ENCODE peak calls at places on chromosomes 3 and 15, in nine cellular contexts. One of them, this sample, is unnamed. For H3K9me3, the result is how much of the 10 kb centered on the place peaks cover.

GRCh38 chr3:102102394-102102793 is 253.1 kb downstream of the NFKBIZ start:
- DNase-seq in thoracic aorta: no peak
- DNase-seq in psoas muscle: no peak
- DNase-seq in ovary: no peak
- DNase-seq in HCT116: no peak
- DNase-seq in left lung: no peak
- DNase-seq in CD4-positive, CD25-positive, alpha-beta regulatory T cell: no peak
- DNase-seq in cardiac muscle cell: no peak
- DNase-seq in hepatocyte: no peak
- DNase-seq in this sample: no peak

GRCh38 chr3:133490468-133491351 is 82.8 kb upstream of the CDV3 start:
- DNase-seq in hepatocyte: no peak
- DNase-seq in thoracic aorta: no peak
- DNase-seq in HCT116: no peak
- DNase-seq in CD4-positive, CD25-positive, alpha-beta regulatory T cell: peak
- DNase-seq in psoas muscle: no peak
- DNase-seq in cardiac muscle cell: no peak
- DNase-seq in ovary: no peak
- DNase-seq in left lung: no peak
- DNase-seq in this sample: no peak

GRCh38 chr3:10445561-10445960 is 59.8 kb downstream of the ATP2B2 start:
- DNase-seq in hepatocyte: no peak
- DNase-seq in ovary: no peak
- DNase-seq in HCT116: no peak
- DNase-seq in CD4-positive, CD25-positive, alpha-beta regulatory T cell: no peak
- DNase-seq in left lung: no peak
- DNase-seq in cardiac muscle cell: peak
- DNase-seq in psoas muscle: no peak
- DNase-seq in thoracic aorta: no peak
- DNase-seq in this sample: no peak

GRCh38 chr3:10196389-10197052 is 31.8 kb downstream of the IRAK2 start:
- DNase-seq in CD4-positive, CD25-positive, alpha-beta regulatory T cell: no peak
- DNase-seq in psoas muscle: peak
- DNase-seq in thoracic aorta: no peak
- DNase-seq in hepatocyte: no peak
- DNase-seq in cardiac muscle cell: peak
- DNase-seq in HCT116: no peak
- DNase-seq in ovary: no peak
- DNase-seq in left lung: no peak
- DNase-seq in this sample: no peak

GRCh38 chr15:83991163-83991562 is 244.4 kb upstream of the GOLGA6L4 start:
- DNase-seq in thoracic aorta: no peak
- DNase-seq in HCT116: no peak
- DNase-seq in cardiac muscle cell: no peak
- DNase-seq in psoas muscle: no peak
- DNase-seq in hepatocyte: no peak
- DNase-seq in left lung: no peak
- DNase-seq in CD4-positive, CD25-positive, alpha-beta regulatory T cell: no peak
- DNase-seq in ovary: no peak
- DNase-seq in this sample: no peak

GRCh38 chr15:101148881-101149664 is 102.8 kb downstream of the CHSY1 start:
- DNase-seq in CD4-positive, CD25-positive, alpha-beta regulatory T cell: no peak
- DNase-seq in hepatocyte: peak
- DNase-seq in HCT116: no peak
- DNase-seq in psoas muscle: no peak
- DNase-seq in ovary: no peak
- DNase-seq in thoracic aorta: no peak
- DNase-seq in left lung: no peak
- DNase-seq in cardiac muscle cell: peak
- DNase-seq in this sample: no peak

GRCh38 chr3:175879417-175879816 is 1020.3 kb downstream of the NAALADL2 start:
- DNase-seq in psoas muscle: no peak
- DNase-seq in HCT116: no peak
- DNase-seq in CD4-positive, CD25-positive, alpha-beta regulatory T cell: no peak
- DNase-seq in ovary: no peak
- DNase-seq in left lung: no peak
- DNase-seq in thoracic aorta: no peak
- DNase-seq in hepatocyte: no peak
- DNase-seq in cardiac muscle cell: no peak
- DNase-seq in this sample: no peak

GRCh38 chr3:173531602-173532001 is 134.1 kb downstream of the NLGN1 start:
- DNase-seq in left lung: no peak
- DNase-seq in thoracic aorta: no peak
- DNase-seq in CD4-positive, CD25-positive, alpha-beta regulatory T cell: no peak
- DNase-seq in ovary: no peak
- DNase-seq in psoas muscle: no peak
- DNase-seq in cardiac muscle cell: no peak
- DNase-seq in HCT116: no peak
- DNase-seq in hepatocyte: no peak
- DNase-seq in this sample: no peak

GRCh38 chr15:99732711-99733267 is 448 bp downstream of the LYSMD4 start:
- DNase-seq in ovary: peak
- DNase-seq in cardiac muscle cell: no peak
- DNase-seq in HCT116: no peak
- DNase-seq in left lung: peak
- DNase-seq in hepatocyte: peak
- DNase-seq in thoracic aorta: no peak
- DNase-seq in psoas muscle: peak
- DNase-seq in CD4-positive, CD25-positive, alpha-beta regulatory T cell: no peak
- DNase-seq in this sample: no peak

GRCh38 chr3:64792458-64792857 is 104.7 kb upstream of the ADAMTS9 start:
- DNase-seq in CD4-positive, CD25-positive, alpha-beta regulatory T cell: no peak
- DNase-seq in hepatocyte: no peak
- DNase-seq in cardiac muscle cell: peak
- DNase-seq in left lung: no peak
- DNase-seq in thoracic aorta: no peak
- DNase-seq in ovary: no peak
- DNase-seq in HCT116: no peak
- DNase-seq in psoas muscle: no peak
- DNase-seq in this sample: no peak

GRCh38 chr3:197504239-197505191 is 51.3 kb downstream of the BDH1 start:
- DNase-seq in thoracic aorta: no peak
- DNase-seq in cardiac muscle cell: no peak
- DNase-seq in CD4-positive, CD25-positive, alpha-beta regulatory T cell: no peak
- DNase-seq in psoas muscle: no peak
- DNase-seq in left lung: no peak
- DNase-seq in HCT116: no peak
- DNase-seq in ovary: no peak
- DNase-seq in hepatocyte: no peak
- DNase-seq in this sample: no peak

GRCh38 chr3:177041021-177041729 is 156.1 kb downstream of the TBL1XR1 start:
- DNase-seq in left lung: no peak
- DNase-seq in thoracic aorta: no peak
- DNase-seq in psoas muscle: no peak
- DNase-seq in HCT116: no peak
- DNase-seq in CD4-positive, CD25-positive, alpha-beta regulatory T cell: no peak
- DNase-seq in cardiac muscle cell: peak
- DNase-seq in ovary: no peak
- DNase-seq in hepatocyte: no peak
- DNase-seq in this sample: no peak

GRCh38 chr15:76773234-76773633 is 131.9 kb downstream of the SCAPER start:
- DNase-seq in thoracic aorta: no peak
- DNase-seq in HCT116: no peak
- DNase-seq in psoas muscle: no peak
- DNase-seq in CD4-positive, CD25-positive, alpha-beta regulatory T cell: no peak
- DNase-seq in hepatocyte: no peak
- DNase-seq in left lung: no peak
- DNase-seq in ovary: no peak
- DNase-seq in cardiac muscle cell: no peak
- DNase-seq in this sample: no peak

GRCh38 chr3:36603423-36603822 is 160.9 kb downstream of the DCLK3 start:
- DNase-seq in left lung: no peak
- DNase-seq in cardiac muscle cell: no peak
- DNase-seq in HCT116: no peak
- DNase-seq in thoracic aorta: no peak
- DNase-seq in hepatocyte: no peak
- DNase-seq in ovary: no peak
- DNase-seq in CD4-positive, CD25-positive, alpha-beta regulatory T cell: no peak
- DNase-seq in psoas muscle: no peak
- DNase-seq in this sample: no peak

GRCh38 chr15:47511241-47511640 is 206.1 kb upstream of the SEMA6D start:
- DNase-seq in ovary: no peak
- DNase-seq in HCT116: no peak
- DNase-seq in cardiac muscle cell: no peak
- DNase-seq in CD4-positive, CD25-positive, alpha-beta regulatory T cell: no peak
- DNase-seq in psoas muscle: no peak
- DNase-seq in hepatocyte: no peak
- DNase-seq in left lung: no peak
- DNase-seq in thoracic aorta: no peak
- DNase-seq in this sample: no peak
- H3K9me3 ChIP-seq in ovary: under half
- H3K9me3 ChIP-seq in HCT116: under half
- H3K9me3 ChIP-seq in cardiac muscle cell: under half
- H3K9me3 ChIP-seq in CD4-positive, CD25-positive, alpha-beta regulatory T cell: under half
- H3K9me3 ChIP-seq in psoas muscle: under half
- H3K9me3 ChIP-seq in hepatocyte: under half
- H3K9me3 ChIP-seq in left lung: under half
- H3K9me3 ChIP-seq in thoracic aorta: under half
- H3K9me3 ChIP-seq in this sample: under half

DNA sequence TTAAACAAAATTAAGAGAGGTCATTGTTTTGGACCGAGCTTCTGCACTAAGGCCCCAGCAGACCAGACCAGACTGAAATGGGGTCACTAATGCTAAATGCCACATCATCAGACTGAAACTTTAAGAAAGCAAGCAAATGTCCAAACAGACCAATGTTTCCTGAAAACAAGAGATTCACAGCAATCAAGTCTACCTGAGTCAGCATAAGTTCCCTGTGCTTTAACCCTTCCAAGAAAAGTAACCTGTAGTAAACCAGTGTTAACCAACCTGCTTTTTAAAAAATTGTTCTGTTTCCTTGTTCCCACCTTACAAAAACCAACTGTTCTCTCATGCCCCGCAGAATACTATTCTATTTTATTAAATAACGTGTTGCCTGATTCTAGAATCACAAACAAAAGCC is 241.1 kb upstream of the GADL1 start:
- DNase-seq in psoas muscle: no peak
- DNase-seq in thoracic aorta: no peak
- DNase-seq in CD4-positive, CD25-positive, alpha-beta regulatory T cell: no peak
- DNase-seq in ovary: no peak
- DNase-seq in cardiac muscle cell: no peak
- DNase-seq in hepatocyte: no peak
- DNase-seq in HCT116: no peak
- DNase-seq in left lung: no peak
- DNase-seq in this sample: no peak
- H3K9me3 ChIP-seq in psoas muscle: under half
- H3K9me3 ChIP-seq in thoracic aorta: under half
- H3K9me3 ChIP-seq in CD4-positive, CD25-positive, alpha-beta regulatory T cell: under half
- H3K9me3 ChIP-seq in ovary: under half
- H3K9me3 ChIP-seq in cardiac muscle cell: under half
- H3K9me3 ChIP-seq in hepatocyte: under half
- H3K9me3 ChIP-seq in HCT116: under half
- H3K9me3 ChIP-seq in left lung: under half
- H3K9me3 ChIP-seq in this sample: under half

GRCh38 chr3:52723935-52724334 is 18.0 kb downstream of the SPCS1 start:
- DNase-seq in cardiac muscle cell: no peak
- DNase-seq in hepatocyte: no peak
- DNase-seq in left lung: no peak
- DNase-seq in HCT116: no peak
- DNase-seq in thoracic aorta: no peak
- DNase-seq in CD4-positive, CD25-positive, alpha-beta regulatory T cell: no peak
- DNase-seq in psoas muscle: no peak
- DNase-seq in ovary: no peak
- DNase-seq in this sample: no peak
- H3K9me3 ChIP-seq in cardiac muscle cell: under half
- H3K9me3 ChIP-seq in hepatocyte: under half
- H3K9me3 ChIP-seq in left lung: under half
- H3K9me3 ChIP-seq in HCT116: under half
- H3K9me3 ChIP-seq in thoracic aorta: under half
- H3K9me3 ChIP-seq in CD4-positive, CD25-positive, alpha-beta regulatory T cell: under half
- H3K9me3 ChIP-seq in psoas muscle: under half
- H3K9me3 ChIP-seq in ovary: under half
- H3K9me3 ChIP-seq in this sample: under half

GRCh38 chr3:124364230-124365022 is 365.8 kb upstream of the UMPS start:
- DNase-seq in cardiac muscle cell: peak
- DNase-seq in hepatocyte: no peak
- DNase-seq in left lung: no peak
- DNase-seq in CD4-positive, CD25-positive, alpha-beta regulatory T cell: no peak
- DNase-seq in HCT116: no peak
- DNase-seq in psoas muscle: no peak
- DNase-seq in ovary: no peak
- DNase-seq in thoracic aorta: no peak
- DNase-seq in this sample: no peak
- H3K9me3 ChIP-seq in cardiac muscle cell: under half
- H3K9me3 ChIP-seq in hepatocyte: under half
- H3K9me3 ChIP-seq in left lung: under half
- H3K9me3 ChIP-seq in CD4-positive, CD25-positive, alpha-beta regulatory T cell: under half
- H3K9me3 ChIP-seq in HCT116: under half
- H3K9me3 ChIP-seq in psoas muscle: under half
- H3K9me3 ChIP-seq in ovary: under half
- H3K9me3 ChIP-seq in thoracic aorta: under half
- H3K9me3 ChIP-seq in this sample: under half

GRCh38 chr3:189748046-189748445 is 116.9 kb downstream of the TP63 start:
- DNase-seq in psoas muscle: no peak
- DNase-seq in thoracic aorta: no peak
- DNase-seq in left lung: no peak
- DNase-seq in HCT116: no peak
- DNase-seq in hepatocyte: no peak
- DNase-seq in cardiac muscle cell: no peak
- DNase-seq in ovary: no peak
- DNase-seq in CD4-positive, CD25-positive, alpha-beta regulatory T cell: no peak
- DNase-seq in this sample: no peak
- H3K9me3 ChIP-seq in psoas muscle: under half
- H3K9me3 ChIP-seq in thoracic aorta: under half
- H3K9me3 ChIP-seq in left lung: under half
- H3K9me3 ChIP-seq in HCT116: under half
- H3K9me3 ChIP-seq in hepatocyte: under half
- H3K9me3 ChIP-seq in cardiac muscle cell: under half
- H3K9me3 ChIP-seq in ovary: under half
- H3K9me3 ChIP-seq in CD4-positive, CD25-positive, alpha-beta regulatory T cell: under half
- H3K9me3 ChIP-seq in this sample: under half

GRCh38 chr3:195883801-195884200 is 24.6 kb downstream of the TNK2 start:
- DNase-seq in HCT116: no peak
- DNase-seq in hepatocyte: no peak
- DNase-seq in cardiac muscle cell: no peak
- DNase-seq in thoracic aorta: no peak
- DNase-seq in ovary: no peak
- DNase-seq in psoas muscle: peak
- DNase-seq in left lung: no peak
- DNase-seq in CD4-positive, CD25-positive, alpha-beta regulatory T cell: no peak
- DNase-seq in this sample: no peak
- H3K9me3 ChIP-seq in HCT116: under half
- H3K9me3 ChIP-seq in hepatocyte: under half
- H3K9me3 ChIP-seq in cardiac muscle cell: under half
- H3K9me3 ChIP-seq in thoracic aorta: under half
- H3K9me3 ChIP-seq in ovary: under half
- H3K9me3 ChIP-seq in psoas muscle: under half
- H3K9me3 ChIP-seq in left lung: under half
- H3K9me3 ChIP-seq in CD4-positive, CD25-positive, alpha-beta regulatory T cell: under half
- H3K9me3 ChIP-seq in this sample: under half

GRCh38 chr3:87855626-87856025 is 203.2 kb downstream of the CGGBP1 start:
- DNase-seq in hepatocyte: no peak
- DNase-seq in HCT116: no peak
- DNase-seq in CD4-positive, CD25-positive, alpha-beta regulatory T cell: no peak
- DNase-seq in ovary: no peak
- DNase-seq in left lung: no peak
- DNase-seq in thoracic aorta: no peak
- DNase-seq in cardiac muscle cell: peak
- DNase-seq in psoas muscle: no peak
- DNase-seq in this sample: no peak

GRCh38 chr3:87855211-87855610 is 203.6 kb downstream of the CGGBP1 start:
- DNase-seq in ovary: no peak
- DNase-seq in hepatocyte: no peak
- DNase-seq in HCT116: no peak
- DNase-seq in cardiac muscle cell: no peak
- DNase-seq in thoracic aorta: no peak
- DNase-seq in CD4-positive, CD25-positive, alpha-beta regulatory T cell: no peak
- DNase-seq in psoas muscle: no peak
- DNase-seq in left lung: no peak
- DNase-seq in this sample: no peak

GRCh38 chr3:87856126-87856525 is 202.7 kb downstream of the CGGBP1 start:
- DNase-seq in ovary: no peak
- DNase-seq in left lung: no peak
- DNase-seq in thoracic aorta: no peak
- DNase-seq in hepatocyte: no peak
- DNase-seq in cardiac muscle cell: peak
- DNase-seq in HCT116: no peak
- DNase-seq in psoas muscle: no peak
- DNase-seq in CD4-positive, CD25-positive, alpha-beta regulatory T cell: no peak
- DNase-seq in this sample: no peak
- H3K9me3 ChIP-seq in ovary: under half
- H3K9me3 ChIP-seq in left lung: under half
- H3K9me3 ChIP-seq in thoracic aorta: under half
- H3K9me3 ChIP-seq in hepatocyte: under half
- H3K9me3 ChIP-seq in cardiac muscle cell: under half
- H3K9me3 ChIP-seq in HCT116: under half
- H3K9me3 ChIP-seq in psoas muscle: under half
- H3K9me3 ChIP-seq in CD4-positive, CD25-positive, alpha-beta regulatory T cell: under half
- H3K9me3 ChIP-seq in this sample: under half